ENCODE peak calls at places on chromosomes 13 and 19, in seven cellular contexts. One of them, this sample, is unnamed.

GRCh38 chr13:33610471-33611015 is 207.4 kb upstream of the RFC3 start:
- DNase-seq in breast epithelium: no peak
- DNase-seq in tibial nerve: no peak
- DNase-seq in body of pancreas: no peak
- DNase-seq in transverse colon: peak
- DNase-seq in heart left ventricle: peak
- DNase-seq in A549: peak
- DNase-seq in this sample: no peak

GRCh38 chr13:70339738-70340137 is 231.5 kb upstream of the KLHL1 start:
- DNase-seq in heart left ventricle: no peak
- DNase-seq in transverse colon: no peak
- DNase-seq in breast epithelium: no peak
- DNase-seq in A549: peak
- DNase-seq in tibial nerve: no peak
- DNase-seq in body of pancreas: peak
- DNase-seq in this sample: no peak

GRCh38 chr19:50365434-50366306 is at the start of gene NAPSA:
- DNase-seq in tibial nerve: no peak
- DNase-seq in breast epithelium: no peak
- DNase-seq in transverse colon: no peak
- DNase-seq in A549: no peak
- DNase-seq in heart left ventricle: no peak
- DNase-seq in body of pancreas: no peak
- DNase-seq in this sample: no peak

GRCh38 chr13:101291647-101292515 is 124.4 kb downstream of the NALCN start:
- DNase-seq in tibial nerve: no peak
- DNase-seq in transverse colon: no peak
- DNase-seq in breast epithelium: no peak
- DNase-seq in A549: no peak
- DNase-seq in body of pancreas: no peak
- DNase-seq in heart left ventricle: no peak
- DNase-seq in this sample: no peak

GRCh38 chr19:1181606-1182005 is 7.5 kb upstream of the SBNO2 start:
- DNase-seq in breast epithelium: peak
- DNase-seq in A549: no peak
- DNase-seq in body of pancreas: peak
- DNase-seq in transverse colon: peak
- DNase-seq in tibial nerve: no peak
- DNase-seq in heart left ventricle: no peak
- DNase-seq in this sample: no peak

GRCh38 chr13:51825165-51825592 is 19.8 kb downstream of the TMEM272 start:
- DNase-seq in A549: no peak
- DNase-seq in body of pancreas: no peak
- DNase-seq in heart left ventricle: no peak
- DNase-seq in transverse colon: no peak
- DNase-seq in tibial nerve: no peak
- DNase-seq in breast epithelium: no peak
- DNase-seq in this sample: no peak

GRCh38 chr19:8366961-8367326 is 3.0 kb downstream of the ANGPTL4 start:
- DNase-seq in A549: no peak
- DNase-seq in tibial nerve: no peak
- DNase-seq in heart left ventricle: no peak
- DNase-seq in breast epithelium: no peak
- DNase-seq in transverse colon: peak
- DNase-seq in body of pancreas: no peak
- DNase-seq in this sample: no peak

GRCh38 chr19:6233051-6233826 is 46.5 kb downstream of the MLLT1 start:
- DNase-seq in body of pancreas: peak
- DNase-seq in transverse colon: no peak
- DNase-seq in breast epithelium: peak
- DNase-seq in A549: no peak
- DNase-seq in heart left ventricle: peak
- DNase-seq in tibial nerve: no peak
- DNase-seq in this sample: no peak

GRCh38 chr13:79481685-79482052 is 714 bp downstream of the NDFIP2 start:
- DNase-seq in tibial nerve: no peak
- DNase-seq in breast epithelium: peak
- DNase-seq in heart left ventricle: no peak
- DNase-seq in transverse colon: peak
- DNase-seq in body of pancreas: peak
- DNase-seq in A549: no peak
- DNase-seq in this sample: peak

DNA sequence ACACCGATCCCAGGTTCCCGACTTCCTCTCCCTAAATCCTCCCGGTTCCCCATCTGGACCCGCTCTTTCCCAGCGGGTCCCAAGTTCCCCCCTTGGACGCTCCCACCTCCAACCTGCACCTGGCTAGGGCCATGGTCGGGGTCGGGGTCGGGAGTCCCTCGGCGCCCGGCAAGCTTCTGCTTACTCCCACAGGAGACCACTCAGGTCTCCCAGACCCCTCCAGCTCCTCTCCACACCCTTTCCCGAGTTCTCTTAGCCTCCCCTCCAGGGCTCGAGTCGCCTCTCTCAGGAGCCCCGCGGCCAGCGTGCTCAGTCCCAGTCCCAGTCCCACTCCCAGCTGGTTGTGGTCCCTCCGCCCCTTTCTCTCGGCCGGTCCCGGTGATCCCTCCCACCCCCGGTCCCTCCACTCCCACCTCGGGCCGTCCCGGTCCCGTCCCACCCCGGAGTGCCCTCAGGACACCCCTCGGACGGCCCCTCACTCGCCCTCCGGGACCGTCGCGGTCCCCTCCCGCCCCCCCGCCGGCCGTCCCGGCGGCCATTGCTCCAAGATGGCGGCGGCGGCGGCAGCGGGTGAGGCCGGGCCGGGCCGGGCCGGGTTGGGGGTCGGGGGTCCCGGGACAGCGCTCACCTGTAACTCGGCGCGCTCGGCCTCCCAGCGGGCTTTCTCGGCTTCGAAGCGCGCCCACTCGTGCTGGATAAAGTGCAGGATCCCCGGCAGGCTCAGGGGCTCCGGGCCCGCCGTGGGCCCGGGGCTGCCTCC is at the start of gene FKRP:
- DNase-seq in A549: no peak
- DNase-seq in body of pancreas: no peak
- DNase-seq in heart left ventricle: peak
- DNase-seq in transverse colon: no peak
- DNase-seq in breast epithelium: no peak
- DNase-seq in tibial nerve: no peak
- DNase-seq in this sample: peak
- TF ChIP-seq POLR2A in A549: no peak
- TF ChIP-seq POLR2A in body of pancreas: no peak
- TF ChIP-seq POLR2A in heart left ventricle: no peak
- TF ChIP-seq POLR2A in transverse colon: no peak
- TF ChIP-seq POLR2A in breast epithelium: no peak
- TF ChIP-seq POLR2A in tibial nerve: no peak
- TF ChIP-seq POLR2A in this sample: peak

DNA sequence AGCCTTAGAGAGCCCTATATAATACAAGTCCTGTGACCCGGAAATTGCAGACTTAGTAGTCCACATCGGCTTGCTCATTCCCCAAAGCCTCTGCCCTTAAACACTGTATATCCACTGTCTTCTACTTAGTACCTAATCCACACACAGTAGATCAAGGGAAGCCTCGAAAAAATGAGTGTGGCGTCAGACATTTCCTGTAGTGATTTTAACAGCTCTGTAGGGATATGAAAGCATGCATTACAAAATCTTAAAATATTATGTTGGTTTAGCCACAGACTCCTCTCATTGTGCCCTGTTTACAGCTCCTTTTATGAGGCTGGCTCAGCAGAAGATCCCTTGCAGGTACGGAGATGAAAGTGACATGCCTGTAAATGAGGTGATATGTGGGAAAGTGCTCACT is 416.3 kb downstream of the LIG4 start:
- DNase-seq in A549: no peak
- DNase-seq in body of pancreas: no peak
- DNase-seq in transverse colon: no peak
- DNase-seq in tibial nerve: no peak
- DNase-seq in heart left ventricle: no peak
- DNase-seq in breast epithelium: no peak
- DNase-seq in this sample: no peak
- TF ChIP-seq POLR2A in A549: no peak
- TF ChIP-seq POLR2A in body of pancreas: no peak
- TF ChIP-seq POLR2A in transverse colon: no peak
- TF ChIP-seq POLR2A in tibial nerve: no peak
- TF ChIP-seq POLR2A in heart left ventricle: no peak
- TF ChIP-seq POLR2A in breast epithelium: no peak
- TF ChIP-seq POLR2A in this sample: no peak

DNA sequence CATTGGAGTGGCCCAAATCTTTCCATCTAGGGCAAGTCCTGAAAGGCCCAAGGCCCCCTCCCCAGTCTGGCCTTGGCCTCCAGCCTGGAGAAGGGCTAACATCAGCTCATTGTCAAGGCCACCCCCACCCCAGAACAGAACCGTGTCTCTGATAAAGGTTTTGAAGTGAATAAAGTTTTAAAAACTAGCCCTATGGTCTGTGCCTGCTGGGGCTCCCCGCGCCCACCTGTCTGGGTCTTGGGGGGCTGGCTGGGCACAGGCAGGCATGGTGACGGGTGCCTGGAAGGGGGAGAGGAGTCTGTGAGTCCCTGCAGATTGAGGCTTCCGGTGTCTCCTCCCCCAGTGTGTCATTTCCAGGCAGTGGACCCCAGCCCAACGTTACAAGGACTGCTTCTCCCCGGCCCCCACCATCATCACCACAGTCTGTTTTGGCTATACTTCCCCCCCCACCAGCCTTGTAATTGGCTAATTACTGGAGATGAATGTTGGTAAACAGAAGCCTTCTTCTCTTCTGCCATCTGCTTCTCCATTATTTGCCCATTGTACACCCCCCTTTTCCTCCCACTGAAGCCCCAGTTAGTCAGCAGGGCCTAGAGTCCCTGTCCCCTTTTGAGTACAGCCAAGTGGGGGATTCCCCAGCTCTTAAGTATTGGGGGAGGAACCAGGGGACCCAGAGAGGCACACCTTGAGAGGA is 3.4 kb downstream of the GADD45GIP1 start:
- DNase-seq in breast epithelium: no peak
- DNase-seq in heart left ventricle: no peak
- DNase-seq in body of pancreas: no peak
- DNase-seq in transverse colon: no peak
- DNase-seq in A549: no peak
- DNase-seq in tibial nerve: no peak
- DNase-seq in this sample: no peak
- TF ChIP-seq POLR2A in breast epithelium: no peak
- TF ChIP-seq POLR2A in heart left ventricle: no peak
- TF ChIP-seq POLR2A in body of pancreas: no peak
- TF ChIP-seq POLR2A in transverse colon: no peak
- TF ChIP-seq POLR2A in A549: no peak
- TF ChIP-seq POLR2A in tibial nerve: no peak
- TF ChIP-seq POLR2A in this sample: no peak

GRCh38 chr19:15869109-15869555 is 28.7 kb downstream of the CYP4F2 start:
- DNase-seq in heart left ventricle: no peak
- DNase-seq in tibial nerve: peak
- DNase-seq in A549: peak
- DNase-seq in breast epithelium: peak
- DNase-seq in transverse colon: peak
- DNase-seq in body of pancreas: peak
- DNase-seq in this sample: peak
- TF ChIP-seq POLR2A in heart left ventricle: no peak
- TF ChIP-seq POLR2A in tibial nerve: no peak
- TF ChIP-seq POLR2A in A549: no peak
- TF ChIP-seq POLR2A in breast epithelium: no peak
- TF ChIP-seq POLR2A in transverse colon: no peak
- TF ChIP-seq POLR2A in body of pancreas: no peak
- TF ChIP-seq POLR2A in this sample: no peak

GRCh38 chr19:17266589-17266974 is 661 bp upstream of the BABAM1 start:
- DNase-seq in body of pancreas: no peak
- DNase-seq in breast epithelium: no peak
- DNase-seq in A549: no peak
- DNase-seq in tibial nerve: no peak
- DNase-seq in transverse colon: no peak
- DNase-seq in heart left ventricle: no peak
- DNase-seq in this sample: no peak

GRCh38 chr19:17268754-17269153 is 1.5 kb downstream of the BABAM1 start:
- DNase-seq in breast epithelium: no peak
- DNase-seq in transverse colon: no peak
- DNase-seq in body of pancreas: no peak
- DNase-seq in A549: no peak
- DNase-seq in heart left ventricle: no peak
- DNase-seq in tibial nerve: no peak
- DNase-seq in this sample: no peak

GRCh38 chr19:17264641-17264979 is at the start of gene USHBP1:
- DNase-seq in transverse colon: no peak
- DNase-seq in body of pancreas: no peak
- DNase-seq in heart left ventricle: peak
- DNase-seq in breast epithelium: no peak
- DNase-seq in tibial nerve: no peak
- DNase-seq in A549: no peak
- DNase-seq in this sample: no peak

GRCh38 chr19:17266026-17266425 is 1.2 kb upstream of the BABAM1 start:
- DNase-seq in A549: no peak
- DNase-seq in tibial nerve: no peak
- DNase-seq in breast epithelium: no peak
- DNase-seq in body of pancreas: no peak
- DNase-seq in heart left ventricle: no peak
- DNase-seq in transverse colon: no peak
- DNase-seq in this sample: no peak

GRCh38 chr19:17266975-17267788 is at the start of gene BABAM1:
- DNase-seq in breast epithelium: peak
- DNase-seq in A549: peak
- DNase-seq in body of pancreas: peak
- DNase-seq in tibial nerve: peak
- DNase-seq in transverse colon: peak
- DNase-seq in heart left ventricle: peak
- DNase-seq in this sample: peak
- TF ChIP-seq POLR2A in breast epithelium: peak
- TF ChIP-seq POLR2A in A549: peak
- TF ChIP-seq POLR2A in body of pancreas: no peak
- TF ChIP-seq POLR2A in tibial nerve: peak
- TF ChIP-seq POLR2A in transverse colon: peak
- TF ChIP-seq POLR2A in heart left ventricle: no peak
- TF ChIP-seq POLR2A in this sample: peak

GRCh38 chr19:10321874-10322835 is 6.3 kb upstream of the FDX2 start:
- DNase-seq in A549: no peak
- DNase-seq in heart left ventricle: no peak
- DNase-seq in transverse colon: peak
- DNase-seq in body of pancreas: no peak
- DNase-seq in tibial nerve: no peak
- DNase-seq in breast epithelium: no peak
- DNase-seq in this sample: no peak
- TF ChIP-seq POLR2A in A549: no peak
- TF ChIP-seq POLR2A in heart left ventricle: no peak
- TF ChIP-seq POLR2A in transverse colon: peak
- TF ChIP-seq POLR2A in body of pancreas: no peak
- TF ChIP-seq POLR2A in tibial nerve: no peak
- TF ChIP-seq POLR2A in breast epithelium: no peak
- TF ChIP-seq POLR2A in this sample: no peak

This sample was measured in erythroblast.